ENCODE peak calls at places on chromosomes 12 and 14, in nine cellular contexts. S is A549; H is activated T-helper 1 cell treated with Interleukin-2 at 50 U/mL for 16 hours; Z is naive thymus-derived CD8-positive, alpha-beta T cell; N is GM04504; J is stimulated activated CD4-positive, alpha-beta T cell treated with anti-CD3 and anti-CD28 coated beads, Interleukin-4, amount 100 ng/mL, for 48 hours; B is GM19239; W is ELR; G is transverse colon. U is an unnamed sample.
A peak's percentile ranks its signal among the peaks of the same experiment; 100 is the strongest.

GRCh38 chr14:92461891-92462290 is 51.7 kb upstream of the RIN3 start:
- DNase-seq in S (no peak), H (no peak), Z (no peak), N (no peak), J (no peak), B (no peak), W (no peak), G (peak; percentile 1), U (no peak)

GRCh38 chr14:53093206-53093605 is 59.9 kb downstream of the DDHD1 start:
- DNase-seq in S (no peak), H (no peak), Z (no peak), N (peak; percentile 28), J (no peak), B (no peak), W (no peak), G (no peak), U (no peak)

GRCh38 chr12:94565683-94566082 is 84.7 kb downstream of the TMCC3 start:
- DNase-seq in S (no peak), H (no peak), Z (no peak), N (no peak), J (no peak), B (no peak), W (no peak), G (no peak), U (no peak)

GRCh38 chr14:88518592-88519512 is 36.0 kb downstream of the PTPN21 start:
- DNase-seq in S (no peak), H (no peak), Z (no peak), N (peak; percentile 36), J (no peak), B (no peak), W (peak; percentile 86), G (no peak), U (no peak)

GRCh38 chr14:91113829-91114078 is at the start of gene DGLUCY:
- DNase-seq in S (peak; percentile 81), H (no peak), Z (no peak), N (peak; percentile 47), J (no peak), B (peak; percentile 73), W (peak; percentile 87), G (peak; percentile 86), U (no peak)

GRCh38 chr14:25833341-25834121 is 764.3 kb downstream of the NOVA1 start:
- DNase-seq in S (no peak), H (no peak), Z (no peak), N (no peak), J (no peak), B (no peak), W (no peak), G (peak; percentile 11), U (peak; percentile 40)

GRCh38 chr14:99134333-99135046 is 137.5 kb downstream of the BCL11B start:
- DNase-seq in S (no peak), H (no peak), Z (no peak), N (no peak), J (no peak), B (no peak), W (no peak), G (no peak), U (no peak)

GRCh38 chr12:3489057-3489456 is 1.9 kb upstream of the PRMT8 start:
- DNase-seq in S (no peak), H (no peak), Z (no peak), N (no peak), J (no peak), B (no peak), W (no peak), G (no peak), U (no peak)

GRCh38 chr14:39050389-39050788 is 52.6 kb downstream of the SEC23A start:
- DNase-seq in S (no peak), H (no peak), Z (no peak), N (peak; percentile 53), J (no peak), B (no peak), W (peak; percentile 82), G (no peak), U (no peak)

GRCh38 chr12:67701121-67701520 is 52.6 kb downstream of the DYRK2 start:
- DNase-seq in S (no peak), H (no peak), Z (no peak), N (no peak), J (no peak), B (no peak), W (peak; percentile 84), G (no peak), U (no peak)

GRCh38 chr14:71430321-71431168 is 501.7 kb upstream of the RGS6 start:
- DNase-seq in S (no peak), H (no peak), Z (no peak), N (no peak), J (no peak), B (peak; percentile 13), W (no peak), G (no peak), U (no peak)

GRCh38 chr12:74381968-74382367 is 155.7 kb upstream of the ATXN7L3B start:
- DNase-seq in S (no peak), H (no peak), Z (no peak), N (no peak), J (no peak), B (no peak), W (no peak), G (no peak), U (no peak)

GRCh38 chr12:97127061-97127460 is 220.0 kb downstream of the NEDD1 start:
- DNase-seq in S (no peak), H (no peak), Z (no peak), N (no peak), J (no peak), B (no peak), W (no peak), G (no peak), U (no peak)

GRCh38 chr12:3885179-3886094 is 12.2 kb upstream of the PARP11 start:
- DNase-seq in S (peak; percentile 17), H (no peak), Z (peak; percentile 76), N (no peak), J (no peak), B (no peak), W (peak; percentile 66), G (no peak), U (no peak)

GRCh38 chr14:54652188-54652889 is 85.4 kb downstream of the SAMD4A start:
- DNase-seq in S (peak; percentile 91), H (no peak), Z (no peak), N (peak; percentile 98), J (no peak), B (no peak), W (peak; percentile 100), G (peak; percentile 68), U (peak; percentile 10)

GRCh38 chr12:5612556-5613421 is 180.9 kb downstream of the NTF3 start:
- DNase-seq in S (no peak), H (no peak), Z (no peak), N (no peak), J (no peak), B (no peak), W (no peak), G (no peak), U (no peak)

GRCh38 chr14:105414456-105415371 is 4.9 kb upstream of the MTA1 start:
- DNase-seq in S (peak; percentile 82), H (peak; percentile 32), Z (peak; percentile 63), N (no peak), J (peak; percentile 62), B (peak; percentile 88), W (peak; percentile 67), G (peak; percentile 73), U (peak; percentile 12)

GRCh38 chr12:130816055-130816454 is 23.0 kb downstream of the STX2 start:
- DNase-seq in S (no peak), H (no peak), Z (no peak), N (no peak), J (no peak), B (no peak), W (no peak), G (no peak), U (no peak)

GRCh38 chr14:38108681-38109080 is 99.0 kb upstream of the SSTR1 start:
- DNase-seq in S (no peak), H (no peak), Z (no peak), N (peak; percentile 94), J (no peak), B (no peak), W (peak; percentile 84), G (no peak), U (no peak)

GRCh38 chr12:55619352-55620138 is 17.1 kb upstream of the OR10P1 start:
- DNase-seq in S (peak; percentile 91), H (no peak), Z (peak; percentile 79), N (peak; percentile 80), J (no peak), B (peak; percentile 36), W (peak; percentile 95), G (peak; percentile 18), U (peak; percentile 48)

GRCh38 chr14:101789222-101789621 is 27.7 kb downstream of the PPP2R5C start:
- DNase-seq in S (no peak), H (no peak), Z (no peak), N (no peak), J (no peak), B (no peak), W (no peak), G (no peak), U (no peak)

GRCh38 chr14:24133730-24134129 is 2.3 kb upstream of the PSME1 start:
- DNase-seq in S (no peak), H (no peak), Z (no peak), N (no peak), J (no peak), B (no peak), W (no peak), G (no peak), U (no peak)

GRCh38 chr14:28944605-28945004 is 178.0 kb downstream of the FOXG1 start:
- DNase-seq in S (no peak), H (no peak), Z (no peak), N (no peak), J (no peak), B (no peak), W (no peak), G (no peak), U (no peak)

GRCh38 chr14:23605931-23606585 is 27.5 kb upstream of the JPH4 start:
- DNase-seq in S (no peak), H (no peak), Z (no peak), N (no peak), J (no peak), B (peak; percentile 41), W (no peak), G (no peak), U (no peak)

GRCh38 chr14:90139199-90139598 is 77.4 kb downstream of the KCNK13 start:
- DNase-seq in S (no peak), H (no peak), Z (no peak), N (no peak), J (no peak), B (no peak), W (no peak), G (no peak), U (no peak)

GRCh38 chr14:102947321-102948103 is 25.0 kb downstream of the AMN start:
- DNase-seq in S (no peak), H (no peak), Z (no peak), N (no peak), J (no peak), B (no peak), W (no peak), G (no peak), U (no peak)

GRCh38 chr12:16095531-16096110 is 181.9 kb downstream of the SLC15A5 start:
- DNase-seq in S (no peak), H (no peak), Z (no peak), N (no peak), J (no peak), B (no peak), W (no peak), G (no peak), U (no peak)

GRCh38 chr14:50410016-50410530 is 13.4 kb upstream of the CDKL1 start:
- DNase-seq in S (no peak), H (no peak), Z (no peak), N (no peak), J (no peak), B (no peak), W (no peak), G (no peak), U (no peak)

GRCh38 chr14:38546932-38547551 is 291.1 kb upstream of the CLEC14A start:
- DNase-seq in S (no peak), H (no peak), Z (no peak), N (no peak), J (no peak), B (no peak), W (no peak), G (no peak), U (no peak)

GRCh38 chr12:85489194-85489593 is 209.2 kb downstream of the ALX1 start:
- DNase-seq in S (no peak), H (no peak), Z (no peak), N (no peak), J (no peak), B (no peak), W (no peak), G (no peak), U (no peak)